ENCODE peak calls at places on chromosomes 7 and 10, in five cellular contexts. R, D, G, U and B are unnamed samples. For H3K4me1 and H3K27me3, the result is how much of the 10 kb centered on the place peaks cover.

GRCh38 chr7:128910569-128910945 is at the start of gene KCP:
- DNase-seq in U (no peak), D (peak), G (no peak), R (no peak), B (no peak)

GRCh38 chr10:76950354-76950753 is 687.3 kb downstream of the KCNMA1 start:
- DNase-seq in G (peak), R (no peak), D (no peak), U (no peak), B (no peak)

GRCh38 chr7:139645572-139646523 is 122.4 kb downstream of the CLEC2L start:
- DNase-seq in U (peak), G (peak), D (peak), R (peak), B (no peak)

GRCh38 chr7:134943785-134944400 is 42.4 kb upstream of the AGBL3 start:
- DNase-seq in R (no peak), G (no peak), U (peak), D (no peak), B (no peak)

GRCh38 chr10:27513451-27514191 is 9.5 kb downstream of the RAB18 start:
- DNase-seq in G (peak), U (peak), R (no peak), D (no peak), B (no peak)

GRCh38 chr10:124010563-124011131 is 82.8 kb downstream of the CHST15 start:
- DNase-seq in U (no peak), D (peak), R (peak), G (no peak), B (no peak)

GRCh38 chr7:22184549-22185199 is 172.3 kb downstream of the RAPGEF5 start:
- DNase-seq in G (no peak), R (no peak), D (no peak), U (no peak), B (no peak)

GRCh38 chr10:3350205-3350604 is 177.6 kb upstream of the PITRM1 start:
- DNase-seq in G (no peak), D (no peak), U (no peak), R (no peak), B (no peak)

GRCh38 chr10:69567920-69568319 is 5.3 kb downstream of the NEUROG3 start:
- DNase-seq in D (peak), G (peak), R (no peak), U (peak), B (peak)

GRCh38 chr10:126913316-126913715 is 8.1 kb downstream of the DOCK1 start:
- DNase-seq in G (no peak), D (no peak), R (no peak), U (no peak), B (no peak)

GRCh38 chr10:87860156-87860795 is 3.1 kb downstream of the KLLN start:
- DNase-seq in R (no peak), D (no peak), U (peak), G (peak), B (no peak)

GRCh38 chr7:149261829-149262617 is at the start of gene ZNF783:
- DNase-seq in R (peak), G (peak), D (peak), U (peak), B (peak)

GRCh38 chr7:54985405-54986360 is 33.1 kb upstream of the EGFR start:
- DNase-seq in G (peak), R (no peak), U (peak), D (no peak), B (peak)

GRCh38 chr7:39951156-39951942 is 1.3 kb downstream of the CDK13 start:
- DNase-seq in D (peak), U (peak), R (peak), G (peak), B (peak)

GRCh38 chr7:32785365-32785764 is 106.2 kb downstream of the KBTBD2 start:
- DNase-seq in G (no peak), R (no peak), U (no peak), D (no peak), B (no peak)

GRCh38 chr7:130270947-130271790 is 4.5 kb downstream of the CPA2 start:
- DNase-seq in D (no peak), G (no peak), U (no peak), R (no peak), B (no peak)

GRCh38 chr7:140016540-140016939 is 46.2 kb downstream of the PARP12 start:
- DNase-seq in D (peak), G (no peak), R (no peak), U (no peak), B (no peak)

DNA sequence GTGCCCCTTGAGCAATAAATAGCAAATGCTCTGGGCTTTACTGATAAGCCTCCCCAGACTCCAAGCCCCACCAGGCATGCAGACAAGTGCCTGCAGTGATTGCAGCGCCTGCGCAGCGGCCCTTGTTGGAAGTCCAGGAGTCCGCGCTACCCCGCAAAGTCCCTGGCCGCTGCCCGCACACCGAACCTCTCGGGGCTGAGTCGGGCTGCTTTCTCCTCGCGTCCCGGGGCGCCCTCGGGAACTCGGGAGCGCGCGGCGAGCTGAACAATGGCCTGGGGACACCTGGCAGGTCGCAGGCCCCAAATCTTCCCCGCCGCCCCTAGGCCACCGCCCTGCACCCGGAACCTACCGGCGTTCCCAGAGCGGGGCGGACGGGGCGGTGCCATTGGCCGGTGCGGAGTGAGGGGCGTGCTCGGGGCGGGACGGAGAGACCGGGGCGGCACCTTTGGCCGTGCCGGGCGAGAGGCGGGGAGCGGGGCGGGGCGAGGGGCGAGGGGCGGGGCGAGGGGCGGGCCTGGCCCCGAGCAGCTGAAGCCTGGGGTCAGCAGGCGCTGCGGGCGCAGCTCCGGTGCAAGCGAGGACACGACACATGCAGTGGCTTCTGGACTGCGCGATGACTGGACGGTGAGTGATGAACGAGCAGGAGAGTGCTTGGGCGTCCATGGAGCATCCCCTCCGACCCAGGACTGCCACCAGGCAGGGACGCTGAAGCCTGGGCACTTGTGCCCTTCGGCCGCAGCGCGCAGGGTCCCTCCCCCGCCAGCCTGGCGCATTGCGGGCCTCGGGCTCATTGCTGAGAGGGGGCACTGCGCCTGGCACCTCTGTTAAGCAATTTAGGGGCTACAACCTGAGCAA is at the start of gene RASSF4:
- DNase-seq in D (peak), R (peak), U (peak), G (peak), B (peak)
- H3K4me1 ChIP-seq in D (under half), R (half or more), U (under half), G (under half), B (under half)

GRCh38 chr10:92691042-92691590 is 1.4 kb downstream of the HHEX start:
- DNase-seq in R (peak), D (no peak), G (no peak), U (no peak), B (no peak)
- H3K27me3 ChIP-seq in R (under half), D (under half), G (under half), U (under half), B (half or more)

GRCh38 chr7:150373049-150373801 is 4.6 kb downstream of the REPIN1 start:
- DNase-seq in U (no peak), R (no peak), D (peak), G (no peak), B (peak)

GRCh38 chr7:150371131-150371995 is 2.7 kb downstream of the REPIN1 start:
- DNase-seq in R (no peak), U (no peak), D (peak), G (no peak), B (no peak)

GRCh38 chr7:150371996-150372270 is 3.3 kb downstream of the REPIN1 start:
- DNase-seq in D (no peak), G (no peak), R (no peak), U (no peak), B (no peak)

GRCh38 chr7:150374026-150374425 is 5.1 kb upstream of the ZNF775 start:
- DNase-seq in R (no peak), D (peak), G (no peak), U (no peak), B (no peak)

DNA sequence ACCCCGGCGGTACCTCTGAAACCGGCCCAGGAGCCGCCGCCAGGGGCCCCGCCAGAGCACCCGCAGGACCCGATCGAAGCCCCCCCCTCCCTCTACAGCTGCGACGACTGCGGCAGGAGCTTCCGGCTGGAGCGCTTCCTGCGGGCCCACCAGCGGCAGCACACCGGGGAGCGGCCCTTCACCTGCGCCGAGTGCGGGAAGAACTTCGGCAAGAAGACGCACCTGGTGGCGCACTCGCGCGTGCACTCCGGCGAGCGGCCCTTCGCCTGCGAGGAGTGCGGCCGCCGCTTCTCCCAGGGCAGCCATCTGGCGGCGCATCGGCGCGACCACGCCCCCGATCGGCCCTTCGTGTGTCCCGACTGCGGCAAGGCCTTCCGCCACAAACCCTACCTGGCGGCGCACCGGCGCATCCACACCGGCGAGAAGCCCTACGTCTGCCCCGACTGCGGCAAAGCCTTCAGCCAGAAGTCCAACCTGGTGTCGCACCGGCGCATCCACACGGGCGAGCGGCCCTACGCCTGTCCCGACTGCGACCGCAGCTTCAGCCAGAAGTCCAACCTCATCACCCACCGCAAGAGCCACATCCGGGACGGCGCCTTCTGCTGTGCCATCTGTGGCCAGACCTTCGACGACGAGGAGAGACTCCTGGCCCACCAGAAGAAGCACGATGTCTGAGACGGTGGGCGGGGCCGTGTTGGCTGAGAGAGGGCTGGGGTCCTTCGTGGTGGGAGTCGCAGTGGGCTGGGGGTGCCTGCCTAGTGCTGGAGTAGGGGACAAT is 3.8 kb downstream of the REPIN1 start:
- DNase-seq in G (no peak), D (no peak), R (no peak), U (no peak), B (no peak)
- H3K4me1 ChIP-seq in G (under half), D (under half), R (under half), U (under half), B (under half)

DNA sequence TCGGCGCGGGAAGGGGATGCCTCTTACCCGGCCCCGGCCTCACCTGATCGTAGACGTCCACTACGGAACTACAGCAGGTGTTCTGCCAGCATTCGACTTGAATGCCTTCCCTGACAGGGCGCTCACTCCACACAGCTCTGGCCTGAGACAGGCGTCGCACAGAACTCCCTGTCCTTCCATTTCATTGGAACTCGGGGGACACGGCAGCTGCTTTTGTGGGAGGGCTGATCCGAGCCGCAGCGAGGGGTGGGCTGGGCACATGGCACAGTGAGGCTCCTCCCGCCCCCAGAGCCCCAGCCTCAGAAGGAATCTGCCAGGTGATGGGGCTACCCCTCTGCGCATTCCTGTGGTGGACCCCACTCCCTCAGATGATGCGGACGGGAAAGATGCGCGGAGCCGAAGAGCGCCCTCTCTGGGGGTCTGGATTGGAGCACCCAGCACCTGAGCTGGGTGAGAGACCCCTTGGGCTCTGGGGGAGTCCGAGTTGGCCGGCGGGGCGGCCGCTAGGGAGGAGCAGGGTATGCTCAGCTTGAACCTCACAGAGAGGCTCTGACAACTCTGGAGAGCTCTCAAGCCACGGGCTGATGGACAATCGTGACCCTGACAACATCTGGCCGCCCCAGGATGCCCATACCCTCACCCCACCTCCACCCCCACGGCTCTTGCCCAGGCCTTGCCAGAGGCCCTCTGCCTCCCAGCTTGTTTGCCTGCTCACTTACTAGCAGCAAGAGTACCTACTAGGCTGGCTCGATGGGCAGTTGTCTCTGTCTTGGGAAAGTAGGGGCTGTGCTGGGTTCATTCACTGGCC is 36.6 kb downstream of the RASGEF1A start:
- DNase-seq in D (peak), U (no peak), G (no peak), R (peak), B (no peak)
- H3K27me3 ChIP-seq in D (under half), U (under half), G (under half), R (under half), B (half or more)

DNA sequence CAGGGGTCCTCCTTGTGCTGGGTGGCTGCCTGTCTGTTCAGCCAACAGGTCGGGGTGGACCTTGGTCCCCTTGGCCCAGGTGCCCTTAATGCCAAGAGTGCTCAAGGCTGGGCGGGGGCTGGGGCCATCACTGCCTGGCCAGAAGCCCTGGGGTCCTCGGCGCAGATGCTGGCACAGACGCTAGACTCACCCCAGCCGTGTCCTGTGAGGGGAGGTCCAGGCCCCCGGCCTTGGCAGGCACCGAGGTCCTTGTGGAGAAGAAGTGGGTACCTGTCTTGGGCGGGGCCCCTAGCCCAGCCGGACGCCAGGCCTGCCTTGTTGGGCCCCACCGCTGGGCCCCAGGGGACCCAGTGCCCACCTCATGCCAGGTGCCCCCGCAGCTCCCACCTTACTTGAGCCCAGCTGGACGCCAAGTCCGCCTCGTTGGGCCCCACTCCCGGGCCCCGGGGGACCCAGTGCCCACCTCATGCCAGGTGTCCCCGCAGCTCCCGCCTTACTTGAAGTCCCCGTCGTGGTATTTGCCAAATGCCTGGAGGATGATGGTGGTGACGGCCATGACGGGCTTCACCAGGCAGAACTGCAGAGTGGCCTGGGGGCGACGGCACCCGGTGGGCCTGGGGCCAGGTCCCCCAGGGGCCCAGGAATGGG is 6.5 kb downstream of the TMEM184A start:
- DNase-seq in U (no peak), R (no peak), G (no peak), D (no peak), B (no peak)
- H3K4me1 ChIP-seq in U (under half), R (under half), G (under half), D (under half), B (under half)

GRCh38 chr10:100744136-100744979 is 1.0 kb upstream of the PAX2 start:
- DNase-seq in U (no peak), G (no peak), R (no peak), D (no peak), B (no peak)

GRCh38 chr10:100744980-100745881 is at the start of gene PAX2:
- DNase-seq in D (no peak), U (peak), G (no peak), R (no peak), B (no peak)

GRCh38 chr10:100747061-100747825 is 1.9 kb downstream of the PAX2 start:
- DNase-seq in U (no peak), D (no peak), G (no peak), R (no peak), B (no peak)

GRCh38 chr10:100746413-100746931 is 1.1 kb downstream of the PAX2 start:
- DNase-seq in D (no peak), R (no peak), U (no peak), G (no peak), B (no peak)

GRCh38 chr10:100745882-100746412 is 565 bp downstream of the PAX2 start:
- DNase-seq in U (no peak), D (no peak), R (no peak), G (no peak), B (no peak)
- H3K27me3 ChIP-seq in U (half or more), D (half or more), R (half or more), G (half or more), B (half or more)

DNA sequence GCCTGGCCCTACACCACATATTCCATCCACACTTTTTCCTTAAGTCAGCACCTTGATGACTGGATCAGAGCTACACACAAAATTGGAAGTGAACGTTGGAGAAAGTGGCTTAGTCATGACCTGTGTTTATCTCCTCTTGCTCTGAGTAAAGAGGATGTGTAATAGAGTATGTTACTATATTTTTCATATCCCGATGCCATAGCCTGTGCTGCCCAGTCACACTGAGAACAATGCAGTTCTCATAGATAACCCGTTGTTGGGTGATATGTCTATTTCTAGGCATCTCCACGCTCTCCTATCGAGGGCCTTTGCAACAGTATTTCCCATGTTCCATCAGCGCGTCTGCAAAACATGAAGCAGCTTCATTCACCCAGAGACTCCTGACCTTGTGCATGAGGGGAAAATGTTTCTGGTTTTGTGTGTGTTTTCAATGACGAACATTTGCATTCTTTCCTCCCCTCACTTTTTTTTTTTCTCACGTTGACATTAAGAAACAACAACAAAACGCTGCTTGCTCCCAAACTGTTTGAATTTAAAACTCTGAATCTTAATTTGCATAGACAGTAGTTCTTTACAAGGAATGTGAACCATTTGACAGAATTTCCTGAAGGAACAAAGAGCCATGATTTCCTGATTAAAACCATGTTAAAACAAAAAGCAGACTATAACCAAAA is 43.4 kb downstream of the GRK5 start:
- DNase-seq in D (no peak), G (peak), R (no peak), U (peak), B (peak)
- H3K4me1 ChIP-seq in D (half or more), G (half or more), R (half or more), U (half or more), B (under half)

GRCh38 chr7:25863727-25864116 is 288.3 kb upstream of the NFE2L3 start:
- DNase-seq in R (no peak), U (no peak), D (no peak), G (no peak), B (no peak)
- H3K27me3 ChIP-seq in R (half or more), U (under half), D (half or more), G (under half), B (half or more)